ENCODE peak calls at places on chromosomes 7 and 10, in four cellular contexts. F, W, Y and P are unnamed samples.

GRCh38 chr7:151472644-151473380 is 32.9 kb upstream of the CRYGN start:
- DNase-seq in F (no peak), W (no peak), Y (no peak), P (no peak)

GRCh38 chr10:28796606-28797512 is 119.5 kb downstream of the BAMBI start:
- DNase-seq in F (no peak), W (no peak), Y (no peak), P (no peak)

GRCh38 chr10:61942997-61943457 is 41.5 kb downstream of the ARID5B start:
- DNase-seq in F (no peak), W (peak), Y (peak), P (no peak)

GRCh38 chr7:5382281-5383041 is 41.2 kb downstream of the TNRC18 start:
- DNase-seq in F (no peak), W (no peak), Y (no peak), P (no peak)

GRCh38 chr10:64846706-64847105 is 1325.5 kb downstream of the REEP3 start:
- DNase-seq in F (no peak), W (no peak), Y (no peak), P (no peak)

GRCh38 chr7:107678110-107678753 is 17.6 kb downstream of the SLC26A4 start:
- DNase-seq in F (no peak), W (no peak), Y (no peak), P (no peak)

GRCh38 chr7:25790261-25790660 is 361.7 kb upstream of the NFE2L3 start:
- DNase-seq in F (no peak), W (no peak), Y (no peak), P (no peak)

GRCh38 chr10:73413108-73413527 is 740 bp downstream of the ANXA7 start:
- DNase-seq in F (peak), W (peak), Y (no peak), P (no peak)

GRCh38 chr10:42979181-42979580 is 97.7 kb upstream of the RET start:
- DNase-seq in F (no peak), W (no peak), Y (no peak), P (no peak)

GRCh38 chr7:47354831-47355541 is 226.9 kb downstream of the TNS3 start:
- DNase-seq in F (no peak), W (no peak), Y (no peak), P (no peak)

GRCh38 chr7:134996097-134996550 is 9.8 kb downstream of the AGBL3 start:
- DNase-seq in F (peak), W (no peak), Y (no peak), P (no peak)

GRCh38 chr7:36966636-36967035 is 242.3 kb upstream of the AOAH start:
- DNase-seq in F (no peak), W (no peak), Y (no peak), P (no peak)

GRCh38 chr7:157855452-157856213 is 518.8 kb downstream of the DNAJB6 start:
- DNase-seq in F (no peak), W (no peak), Y (no peak), P (no peak)

GRCh38 chr10:118175148-118175547 is 128.4 kb upstream of the RAB11FIP2 start:
- DNase-seq in F (no peak), W (no peak), Y (no peak), P (no peak)

GRCh38 chr10:116287906-116288501 is 15.0 kb upstream of the GFRA1 start:
- DNase-seq in F (no peak), W (peak), Y (peak), P (no peak)

GRCh38 chr7:79979437-79979836 is 155.2 kb upstream of the GNAI1 start:
- DNase-seq in F (no peak), W (no peak), Y (no peak), P (no peak)

GRCh38 chr10:11104772-11105675 is 87.4 kb downstream of the CELF2 start:
- DNase-seq in F (no peak), W (no peak), Y (no peak), P (no peak)

GRCh38 chr10:77564781-77565589 is 72.6 kb downstream of the KCNMA1 start:
- DNase-seq in F (no peak), W (peak), Y (peak), P (no peak)

GRCh38 chr10:31897506-31897905 is 31.1 kb downstream of the ARHGAP12 start:
- DNase-seq in F (no peak), W (no peak), Y (no peak), P (no peak)

GRCh38 chr10:114605155-114605797 is 52.8 kb downstream of the ABLIM1 start:
- DNase-seq in F (no peak), W (no peak), Y (no peak), P (no peak)

GRCh38 chr7:14197280-14197679 is 207.8 kb upstream of the ETV1 start:
- DNase-seq in F (no peak), W (no peak), Y (no peak), P (no peak)

GRCh38 chr10:43998021-43998809 is 349.5 kb upstream of the ZNF32 start:
- DNase-seq in F (no peak), W (no peak), Y (peak), P (no peak)

GRCh38 chr10:89516149-89516832 is 19.1 kb downstream of the SLC16A12 start:
- DNase-seq in F (no peak), W (no peak), Y (peak), P (no peak)